ENCODE peak calls at places on chromosomes 4 and X, in five cellular contexts. K is HCT116, E is HepG2, O is GM12878, W is Panc1. N is an unnamed sample.

GRCh38 chr4:153421980-153422379 is 44.2 kb upstream of the TMEM131L start:
- ATAC-seq in O (peak; percentile 90), E (no peak), W (no peak), K (no peak), N (no peak)

GRCh38 chr4:102787096-102787867 is 26.5 kb upstream of the MANBA start:
- ATAC-seq in W (no peak), K (no peak), O (no peak), E (peak; percentile 11), N (no peak)

GRCh38 chr4:38788327-38788726 is 5.5 kb upstream of the TLR10 start:
- ATAC-seq in K (no peak), W (no peak), O (no peak), E (no peak), N (no peak)

GRCh38 chr4:141240259-141240658 is 19.6 kb downstream of the ZNF330 start:
- ATAC-seq in E (no peak), O (no peak), W (no peak), K (no peak), N (no peak)

GRCh38 chr4:155978810-155979209 is 25.1 kb upstream of the CTSO start:
- ATAC-seq in K (no peak), O (no peak), W (no peak), E (no peak), N (no peak)

GRCh38 chrX:68694429-68695205 is 47.2 kb downstream of the STARD8 start:
- ATAC-seq in K (no peak), O (no peak), W (no peak), E (no peak), N (no peak)

GRCh38 chr4:122992111-122992510 is 69.7 kb upstream of the NUDT6 start:
- ATAC-seq in W (no peak), E (no peak), O (no peak), K (no peak), N (no peak)

GRCh38 chr4:132504438-132504837 is 644.7 kb upstream of the PCDH10 start:
- ATAC-seq in O (no peak), W (no peak), E (no peak), K (peak; percentile 36), N (no peak)

GRCh38 chrX:68438575-68438974 is 5.3 kb upstream of the OPHN1 start:
- ATAC-seq in W (no peak), O (no peak), E (peak; percentile 48), K (no peak), N (no peak)

GRCh38 chr4:135917016-135917415 is 1615.3 kb downstream of the PCDH18 start:
- ATAC-seq in K (no peak), E (no peak), W (no peak), O (no peak), N (no peak)

GRCh38 chr4:41696768-41697167 is 51.8 kb downstream of the PHOX2B start:
- ATAC-seq in E (no peak), O (no peak), K (no peak), W (no peak), N (no peak)

GRCh38 chr4:142274137-142274536 is 572.0 kb downstream of the INPP4B start:
- ATAC-seq in W (no peak), E (no peak), K (no peak), O (no peak), N (no peak)

GRCh38 chr4:67152976-67153375 is 392.3 kb downstream of the CENPC start:
- ATAC-seq in O (no peak), E (peak; percentile 24), K (no peak), W (no peak), N (no peak)

GRCh38 chrX:47900833-47901232 is 64.1 kb downstream of the ZNF81 start:
- ATAC-seq in K (no peak), E (no peak), W (no peak), O (peak; percentile 73), N (no peak)

GRCh38 chr4:63556332-63556731 is 852.9 kb downstream of the TECRL start:
- ATAC-seq in K (no peak), W (no peak), E (peak; percentile 32), O (no peak), N (no peak)

GRCh38 chr4:32994956-32995849 is 2275.0 kb downstream of the PCDH7 start:
- ATAC-seq in K (no peak), W (no peak), O (no peak), E (no peak), N (no peak)

GRCh38 chrX:48989483-48989882 is 12.6 kb downstream of the GRIPAP1 start:
- ATAC-seq in K (no peak), E (no peak), O (no peak), W (no peak), N (no peak)

GRCh38 chr4:52173470-52174055 is 122.5 kb downstream of the SPATA18 start:
- ATAC-seq in W (no peak), O (no peak), K (no peak), E (no peak), N (peak; percentile 63)

GRCh38 chr4:122764071-122764807 is 31.7 kb downstream of the BBS12 start:
- ATAC-seq in E (no peak), W (no peak), O (no peak), K (no peak), N (no peak)

GRCh38 chr4:4271912-4272311 is 18.0 kb downstream of the LYAR start:
- ATAC-seq in K (peak; percentile 54), E (no peak), W (no peak), O (no peak), N (no peak)

GRCh38 chrX:58025979-58026378 is 115.7 kb upstream of the ZXDA start:
- ATAC-seq in O (peak; percentile 69), W (peak; percentile 65), K (no peak), E (peak; percentile 60), N (no peak)

GRCh38 chr4:155307731-155308277 is 69.0 kb downstream of the MAP9 start:
- ATAC-seq in O (no peak), E (no peak), W (no peak), K (no peak), N (no peak)

GRCh38 chr4:154720618-154721267 is 23.1 kb upstream of the LRAT start:
- ATAC-seq in O (no peak), W (no peak), K (peak; percentile 53), E (no peak), N (no peak)

GRCh38 chrX:111382277-111382676 is 29.7 kb downstream of the DCX start:
- ATAC-seq in O (no peak), E (no peak), W (no peak), K (no peak), N (no peak)

GRCh38 chr4:143369556-143369955 is 32.9 kb downstream of the GAB1 start:
- ATAC-seq in W (no peak), O (no peak), K (no peak), E (no peak), N (peak; percentile 41)

GRCh38 chr4:87839309-87839946 is 6.7 kb downstream of the MEPE start:
- ATAC-seq in O (peak; percentile 75), K (peak; percentile 67), E (peak; percentile 74), W (no peak), N (no peak)

GRCh38 chrX:40099046-40099968 is 1.5 kb upstream of the BCOR start:
- ATAC-seq in O (peak; percentile 54), W (peak; percentile 24), K (peak; percentile 36), E (peak; percentile 12), N (no peak)

GRCh38 chrX:40097492-40098263 is at the start of gene BCOR:
- ATAC-seq in O (peak; percentile 18), K (peak; percentile 44), W (peak; percentile 27), E (peak; percentile 27), N (peak; percentile 62)

GRCh38 chrX:40100141-40100536 is 2.4 kb upstream of the BCOR start:
- ATAC-seq in K (no peak), O (no peak), E (peak; percentile 10), W (no peak), N (no peak)

GRCh38 chrX:40097101-40097491 is 662 bp downstream of the BCOR start:
- ATAC-seq in K (no peak), O (no peak), E (no peak), W (no peak), N (no peak)

GRCh38 chrX:40098264-40099045 is 697 bp upstream of the BCOR start:
- ATAC-seq in W (peak; percentile 30), E (peak; percentile 58), O (peak; percentile 48), K (peak; percentile 21), N (peak; percentile 31)
- TF ChIP-seq POLR2AphosphoS5 in W (no peak), E (no peak), O (peak; percentile 75), K (no peak), N (peak; percentile 11)

DNA sequence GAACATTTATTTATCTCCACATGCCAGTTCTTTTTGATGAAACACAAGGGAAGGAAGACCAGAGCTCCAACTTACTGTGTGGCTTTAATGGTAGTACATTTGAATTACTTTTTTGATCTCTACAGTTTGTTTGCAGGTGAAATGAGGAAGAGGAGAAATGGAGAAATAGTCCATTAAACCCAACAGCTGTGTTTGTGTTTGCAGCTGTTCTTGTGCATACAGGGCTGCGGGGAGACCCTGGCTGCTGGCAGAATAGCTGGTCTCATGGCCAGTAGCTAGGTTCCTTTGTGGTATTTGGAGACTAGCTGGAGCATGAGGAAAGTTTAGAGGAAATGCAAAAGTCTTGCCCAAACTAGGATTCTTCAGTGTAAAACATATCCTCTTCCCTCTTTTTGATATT is 374.8 kb downstream of the GPAT3 start:
- ATAC-seq in E (no peak), O (no peak), K (no peak), W (no peak), N (no peak)
- TF ChIP-seq POLR2AphosphoS5 in E (no peak), O (no peak), K (no peak), W (no peak), N (no peak)

GRCh38 chr4:76197971-76198410 is 15.6 kb downstream of the SCARB2 start:
- ATAC-seq in O (peak; percentile 30), W (no peak), E (no peak), K (no peak), N (peak; percentile 26)

GRCh38 chr4:76203541-76203940 is 10.1 kb downstream of the SCARB2 start:
- ATAC-seq in K (no peak), O (no peak), W (no peak), E (no peak), N (no peak)

GRCh38 chr4:76198411-76199237 is 15.0 kb downstream of the SCARB2 start:
- ATAC-seq in W (no peak), E (no peak), O (peak; percentile 74), K (no peak), N (peak; percentile 54)

GRCh38 chr4:76199664-76200211 is 13.9 kb downstream of the SCARB2 start:
- ATAC-seq in K (no peak), W (no peak), E (no peak), O (peak; percentile 91), N (no peak)

DNA sequence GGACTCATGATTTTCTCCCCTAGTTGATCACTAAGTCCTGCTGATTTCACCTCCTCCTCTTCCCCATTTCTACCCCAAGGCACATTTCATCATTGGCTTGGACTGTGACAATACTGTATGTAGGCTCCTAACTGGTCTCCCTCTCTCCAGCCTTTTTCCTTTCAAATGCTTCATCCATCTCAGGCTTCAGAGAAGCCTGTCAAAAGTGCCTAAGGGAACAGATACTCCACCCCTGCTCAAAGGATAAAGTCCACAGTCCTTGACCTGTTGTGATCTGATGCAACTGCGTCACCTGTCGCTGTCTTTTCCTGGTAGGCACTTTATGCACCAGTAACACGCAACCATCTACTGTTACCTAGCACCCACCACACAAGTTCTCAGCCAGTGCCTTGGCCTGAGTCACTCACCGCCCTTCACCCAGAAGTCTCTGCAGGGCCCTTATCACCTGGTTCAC is 12.8 kb downstream of the SCARB2 start:
- ATAC-seq in K (no peak), O (no peak), W (no peak), E (peak; percentile 95), N (no peak)
- TF ChIP-seq POLR2AphosphoS5 in K (no peak), O (no peak), W (no peak), E (no peak), N (no peak)

DNA sequence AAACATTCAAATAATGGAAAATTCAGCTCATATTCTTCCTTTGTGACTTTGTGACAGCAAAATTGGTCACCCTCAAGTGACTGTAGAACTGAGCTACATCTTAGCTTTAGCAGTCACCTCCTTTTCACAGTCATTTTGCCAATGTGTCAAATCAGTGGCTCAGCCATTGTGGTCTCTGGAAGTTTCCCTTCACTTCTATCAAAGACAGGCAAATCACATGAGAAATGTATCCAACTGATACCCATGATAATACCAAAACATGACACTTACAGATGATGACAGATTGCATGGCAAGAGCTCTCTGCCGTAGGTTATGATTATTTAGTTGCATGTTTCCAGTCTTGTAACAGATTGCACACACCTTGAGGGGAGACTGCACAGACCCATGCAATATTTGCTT is 549.8 kb upstream of the MAGEB2 start:
- ATAC-seq in O (no peak), W (no peak), E (no peak), K (no peak), N (no peak)
- TF ChIP-seq POLR2AphosphoS5 in O (no peak), W (no peak), E (no peak), K (no peak), N (no peak)